ENCODE peak calls at places on chromosomes 7 and 10, in five cellular contexts. One of them, this sample, is unnamed.

GRCh38 chr7:66697451-66698438 is 42.8 kb upstream of the RABGEF1 start:
- DNase-seq in Ammon's horn: peak
- DNase-seq in fibroblast of pulmonary artery: peak
- DNase-seq in DMS153: no peak
- DNase-seq in pancreas: no peak
- DNase-seq in this sample: no peak

GRCh38 chr10:43407148-43407575 is 1.8 kb downstream of the HNRNPF start:
- DNase-seq in Ammon's horn: peak
- DNase-seq in fibroblast of pulmonary artery: peak
- DNase-seq in DMS153: no peak
- DNase-seq in pancreas: peak
- DNase-seq in this sample: peak

GRCh38 chr10:116521424-116522305 is 24.1 kb upstream of the PNLIP start:
- DNase-seq in Ammon's horn: peak
- DNase-seq in fibroblast of pulmonary artery: peak
- DNase-seq in DMS153: no peak
- DNase-seq in pancreas: peak
- DNase-seq in this sample: no peak

GRCh38 chr7:141073641-141074161 is at the start of gene TMEM178B:
- DNase-seq in Ammon's horn: no peak
- DNase-seq in fibroblast of pulmonary artery: no peak
- DNase-seq in DMS153: no peak
- DNase-seq in pancreas: no peak
- DNase-seq in this sample: no peak

GRCh38 chr7:158561659-158562058 is 26.0 kb downstream of the PTPRN2 start:
- DNase-seq in Ammon's horn: no peak
- DNase-seq in fibroblast of pulmonary artery: no peak
- DNase-seq in DMS153: no peak
- DNase-seq in pancreas: no peak
- DNase-seq in this sample: no peak

GRCh38 chr7:145902123-145902522 is 214.5 kb upstream of the CNTNAP2 start:
- DNase-seq in Ammon's horn: no peak
- DNase-seq in fibroblast of pulmonary artery: no peak
- DNase-seq in DMS153: no peak
- DNase-seq in pancreas: no peak
- DNase-seq in this sample: no peak

GRCh38 chr10:131981429-131982184 is at the start of gene BNIP3:
- DNase-seq in Ammon's horn: peak
- DNase-seq in fibroblast of pulmonary artery: peak
- DNase-seq in DMS153: peak
- DNase-seq in pancreas: peak
- DNase-seq in this sample: peak

GRCh38 chr10:60388709-60389241 is 900 bp downstream of the ANK3 start:
- DNase-seq in Ammon's horn: peak
- DNase-seq in fibroblast of pulmonary artery: peak
- DNase-seq in DMS153: no peak
- DNase-seq in pancreas: no peak
- DNase-seq in this sample: no peak

GRCh38 chr7:1355568-1356340 is 103.5 kb downstream of the MICALL2 start:
- DNase-seq in Ammon's horn: no peak
- DNase-seq in fibroblast of pulmonary artery: no peak
- DNase-seq in DMS153: no peak
- DNase-seq in pancreas: no peak
- DNase-seq in this sample: no peak

GRCh38 chr10:3740157-3740871 is 44.7 kb downstream of the KLF6 start:
- DNase-seq in Ammon's horn: no peak
- DNase-seq in fibroblast of pulmonary artery: peak
- DNase-seq in DMS153: no peak
- DNase-seq in pancreas: no peak
- DNase-seq in this sample: no peak

GRCh38 chr7:1386623-1387220 is 72.5 kb downstream of the MICALL2 start:
- DNase-seq in Ammon's horn: peak
- DNase-seq in fibroblast of pulmonary artery: no peak
- DNase-seq in DMS153: peak
- DNase-seq in pancreas: no peak
- DNase-seq in this sample: no peak

GRCh38 chr7:142496545-142496991 is 238.7 kb upstream of the PRSS58 start:
- DNase-seq in Ammon's horn: peak
- DNase-seq in fibroblast of pulmonary artery: peak
- DNase-seq in DMS153: no peak
- DNase-seq in pancreas: no peak
- DNase-seq in this sample: no peak

GRCh38 chr7:30731619-30732018 is 20.3 kb upstream of the INMT start:
- DNase-seq in Ammon's horn: no peak
- DNase-seq in fibroblast of pulmonary artery: no peak
- DNase-seq in DMS153: peak
- DNase-seq in pancreas: no peak
- DNase-seq in this sample: no peak

GRCh38 chr10:1287493-1288480 is 231.6 kb downstream of the WDR37 start:
- DNase-seq in Ammon's horn: no peak
- DNase-seq in fibroblast of pulmonary artery: no peak
- DNase-seq in DMS153: peak
- DNase-seq in pancreas: no peak
- DNase-seq in this sample: no peak

GRCh38 chr7:12788171-12788570 is 100.7 kb downstream of the ARL4A start:
- DNase-seq in Ammon's horn: no peak
- DNase-seq in fibroblast of pulmonary artery: no peak
- DNase-seq in DMS153: no peak
- DNase-seq in pancreas: no peak
- DNase-seq in this sample: no peak

GRCh38 chr10:3758491-3758970 is 26.5 kb downstream of the KLF6 start:
- DNase-seq in Ammon's horn: no peak
- DNase-seq in fibroblast of pulmonary artery: no peak
- DNase-seq in DMS153: no peak
- DNase-seq in pancreas: no peak
- DNase-seq in this sample: peak

GRCh38 chr7:12056381-12056780 is 154.7 kb upstream of the TMEM106B start:
- DNase-seq in Ammon's horn: no peak
- DNase-seq in fibroblast of pulmonary artery: no peak
- DNase-seq in DMS153: no peak
- DNase-seq in pancreas: no peak
- DNase-seq in this sample: no peak

GRCh38 chr10:95445837-95446347 is 115.3 kb downstream of the SORBS1 start:
- DNase-seq in Ammon's horn: peak
- DNase-seq in fibroblast of pulmonary artery: peak
- DNase-seq in DMS153: peak
- DNase-seq in pancreas: peak
- DNase-seq in this sample: peak

GRCh38 chr7:29019275-29019820 is 61.2 kb upstream of the TRIL start:
- DNase-seq in Ammon's horn: peak
- DNase-seq in fibroblast of pulmonary artery: peak
- DNase-seq in DMS153: no peak
- DNase-seq in pancreas: no peak
- DNase-seq in this sample: no peak

GRCh38 chr10:69413221-69413865 is 3.4 kb downstream of the TACR2 start:
- DNase-seq in Ammon's horn: peak
- DNase-seq in fibroblast of pulmonary artery: peak
- DNase-seq in DMS153: no peak
- DNase-seq in pancreas: peak
- DNase-seq in this sample: no peak

GRCh38 chr10:84224411-84225028 is 824 bp downstream of the LRIT2 start:
- DNase-seq in Ammon's horn: no peak
- DNase-seq in fibroblast of pulmonary artery: no peak
- DNase-seq in DMS153: no peak
- DNase-seq in pancreas: no peak
- DNase-seq in this sample: no peak

GRCh38 chr10:2619472-2619871 is 447.9 kb upstream of the PFKP start:
- DNase-seq in Ammon's horn: no peak
- DNase-seq in fibroblast of pulmonary artery: no peak
- DNase-seq in DMS153: peak
- DNase-seq in pancreas: no peak
- DNase-seq in this sample: no peak

GRCh38 chr7:8443871-8444756 is 10.7 kb downstream of the NXPH1 start:
- DNase-seq in Ammon's horn: no peak
- DNase-seq in fibroblast of pulmonary artery: no peak
- DNase-seq in DMS153: peak
- DNase-seq in pancreas: no peak
- DNase-seq in this sample: no peak

GRCh38 chr10:79081353-79082034 is 12.7 kb downstream of the ZMIZ1 start:
- DNase-seq in Ammon's horn: no peak
- DNase-seq in fibroblast of pulmonary artery: peak
- DNase-seq in DMS153: no peak
- DNase-seq in pancreas: no peak
- DNase-seq in this sample: no peak

GRCh38 chr10:47255866-47256265 is 44.1 kb upstream of the GDF10 start:
- DNase-seq in Ammon's horn: no peak
- DNase-seq in fibroblast of pulmonary artery: no peak
- DNase-seq in DMS153: no peak
- DNase-seq in pancreas: no peak
- DNase-seq in this sample: no peak

GRCh38 chr7:143085109-143085508 is 33.0 kb downstream of the OR6V1 start:
- DNase-seq in Ammon's horn: no peak
- DNase-seq in fibroblast of pulmonary artery: no peak
- DNase-seq in DMS153: no peak
- DNase-seq in pancreas: no peak
- DNase-seq in this sample: no peak

GRCh38 chr7:47817922-47818321 is 130.3 kb downstream of the PKD1L1 start:
- DNase-seq in Ammon's horn: no peak
- DNase-seq in fibroblast of pulmonary artery: peak
- DNase-seq in DMS153: no peak
- DNase-seq in pancreas: no peak
- DNase-seq in this sample: peak

GRCh38 chr7:89085580-89085979 is 290.0 kb upstream of the TEX47 start:
- DNase-seq in Ammon's horn: no peak
- DNase-seq in fibroblast of pulmonary artery: no peak
- DNase-seq in DMS153: no peak
- DNase-seq in pancreas: no peak
- DNase-seq in this sample: no peak

GRCh38 chr7:149257146-149257545 is 4.8 kb upstream of the ZNF783 start:
- DNase-seq in Ammon's horn: no peak
- DNase-seq in fibroblast of pulmonary artery: peak
- DNase-seq in DMS153: no peak
- DNase-seq in pancreas: no peak
- DNase-seq in this sample: no peak

GRCh38 chr10:24255907-24256306 is 47.0 kb downstream of the KIAA1217 start:
- DNase-seq in Ammon's horn: no peak
- DNase-seq in fibroblast of pulmonary artery: no peak
- DNase-seq in DMS153: no peak
- DNase-seq in pancreas: no peak
- DNase-seq in this sample: no peak

GRCh38 chr7:32890553-32891045 is 961 bp downstream of the KBTBD2 start:
- DNase-seq in Ammon's horn: peak
- DNase-seq in fibroblast of pulmonary artery: peak
- DNase-seq in DMS153: peak
- DNase-seq in pancreas: peak
- DNase-seq in this sample: no peak

GRCh38 chr7:6023974-6024435 is 7.2 kb upstream of the ANKRD61 start:
- DNase-seq in Ammon's horn: no peak
- DNase-seq in fibroblast of pulmonary artery: no peak
- DNase-seq in DMS153: no peak
- DNase-seq in pancreas: no peak
- DNase-seq in this sample: no peak

GRCh38 chr10:74502963-74503608 is 323.3 kb upstream of the KAT6B start:
- DNase-seq in Ammon's horn: no peak
- DNase-seq in fibroblast of pulmonary artery: peak
- DNase-seq in DMS153: no peak
- DNase-seq in pancreas: no peak
- DNase-seq in this sample: no peak

GRCh38 chr7:157603716-157604115 is 266.9 kb downstream of the DNAJB6 start:
- DNase-seq in Ammon's horn: no peak
- DNase-seq in fibroblast of pulmonary artery: no peak
- DNase-seq in DMS153: no peak
- DNase-seq in pancreas: no peak
- DNase-seq in this sample: no peak

GRCh38 chr7:112782498-112782897 is 7.7 kb downstream of the TMEM168 start:
- DNase-seq in Ammon's horn: no peak
- DNase-seq in fibroblast of pulmonary artery: peak
- DNase-seq in DMS153: no peak
- DNase-seq in pancreas: no peak
- DNase-seq in this sample: no peak

This sample was measured in left lobe of liver.